ENCODE peak calls at places on chromosomes 3 and 15, in nine cellular contexts. One of them, this sample, is unnamed.
A peak's percentile ranks its signal among the peaks of the same experiment; 100 is the strongest.

GRCh38 chr15:60661075-60661645 is 182.2 kb upstream of the ICE2 start:
- DNase-seq in HCT116: no peak
- DNase-seq in ovary: no peak
- DNase-seq in tibial artery: no peak
- DNase-seq in OCI-LY7: no peak
- DNase-seq in H9: no peak
- DNase-seq in upper lobe of right lung: no peak
- DNase-seq in cardiac muscle cell: peak; percentile 21
- DNase-seq in fibroblast of lung: no peak
- DNase-seq in this sample: no peak

GRCh38 chr15:36644156-36644896 is 64.9 kb downstream of the CDIN1 start:
- DNase-seq in OCI-LY7: no peak
- DNase-seq in cardiac muscle cell: no peak
- DNase-seq in fibroblast of lung: peak; percentile 25
- DNase-seq in upper lobe of right lung: no peak
- DNase-seq in HCT116: no peak
- DNase-seq in ovary: no peak
- DNase-seq in H9: no peak
- DNase-seq in tibial artery: no peak
- DNase-seq in this sample: no peak

GRCh38 chr15:29913528-29914135 is 91.4 kb upstream of the TJP1 start:
- DNase-seq in ovary: peak; percentile 36
- DNase-seq in cardiac muscle cell: peak; percentile 51
- DNase-seq in OCI-LY7: no peak
- DNase-seq in HCT116: no peak
- DNase-seq in tibial artery: no peak
- DNase-seq in fibroblast of lung: peak; percentile 64
- DNase-seq in H9: no peak
- DNase-seq in upper lobe of right lung: no peak
- DNase-seq in this sample: no peak

GRCh38 chr3:138084196-138084595 is 31.2 kb downstream of the DZIP1L start:
- DNase-seq in upper lobe of right lung: no peak
- DNase-seq in tibial artery: no peak
- DNase-seq in OCI-LY7: no peak
- DNase-seq in ovary: no peak
- DNase-seq in H9: no peak
- DNase-seq in HCT116: no peak
- DNase-seq in fibroblast of lung: no peak
- DNase-seq in cardiac muscle cell: no peak
- DNase-seq in this sample: no peak

GRCh38 chr3:123447749-123448502 is 964 bp downstream of the ADCY5 start:
- DNase-seq in OCI-LY7: no peak
- DNase-seq in H9: peak; percentile 70
- DNase-seq in cardiac muscle cell: no peak
- DNase-seq in fibroblast of lung: no peak
- DNase-seq in HCT116: no peak
- DNase-seq in upper lobe of right lung: no peak
- DNase-seq in ovary: peak; percentile 30
- DNase-seq in tibial artery: no peak
- DNase-seq in this sample: no peak

GRCh38 chr15:26639976-26640375 is 132.9 kb downstream of the GABRB3 start:
- DNase-seq in tibial artery: no peak
- DNase-seq in H9: no peak
- DNase-seq in ovary: no peak
- DNase-seq in HCT116: no peak
- DNase-seq in fibroblast of lung: no peak
- DNase-seq in upper lobe of right lung: no peak
- DNase-seq in OCI-LY7: no peak
- DNase-seq in cardiac muscle cell: no peak
- DNase-seq in this sample: no peak

GRCh38 chr15:85380860-85381535 is 595 bp downstream of the AKAP13 start:
- DNase-seq in tibial artery: peak; percentile 41
- DNase-seq in cardiac muscle cell: peak; percentile 44
- DNase-seq in ovary: peak; percentile 34
- DNase-seq in HCT116: no peak
- DNase-seq in OCI-LY7: peak; percentile 58
- DNase-seq in fibroblast of lung: peak; percentile 39
- DNase-seq in H9: no peak
- DNase-seq in upper lobe of right lung: peak; percentile 85
- DNase-seq in this sample: no peak

GRCh38 chr3:194711913-194712312 is 26.2 kb downstream of the FAM43A start:
- DNase-seq in upper lobe of right lung: no peak
- DNase-seq in HCT116: peak; percentile 43
- DNase-seq in tibial artery: no peak
- DNase-seq in H9: no peak
- DNase-seq in ovary: no peak
- DNase-seq in OCI-LY7: no peak
- DNase-seq in fibroblast of lung: peak; percentile 93
- DNase-seq in cardiac muscle cell: peak; percentile 96
- DNase-seq in this sample: no peak

GRCh38 chr15:57861039-57861638 is 154.6 kb downstream of the POLR2M start:
- DNase-seq in cardiac muscle cell: peak; percentile 83
- DNase-seq in HCT116: peak; percentile 60
- DNase-seq in H9: no peak
- DNase-seq in fibroblast of lung: peak; percentile 46
- DNase-seq in upper lobe of right lung: no peak
- DNase-seq in ovary: no peak
- DNase-seq in tibial artery: no peak
- DNase-seq in OCI-LY7: peak; percentile 52
- DNase-seq in this sample: no peak

GRCh38 chr3:67616046-67616445 is 38.4 kb downstream of the SUCLG2 start:
- DNase-seq in upper lobe of right lung: no peak
- DNase-seq in H9: no peak
- DNase-seq in HCT116: no peak
- DNase-seq in OCI-LY7: no peak
- DNase-seq in tibial artery: no peak
- DNase-seq in fibroblast of lung: no peak
- DNase-seq in ovary: no peak
- DNase-seq in cardiac muscle cell: no peak
- DNase-seq in this sample: no peak

GRCh38 chr3:105459566-105460290 is 93.0 kb downstream of the ALCAM start:
- DNase-seq in HCT116: no peak
- DNase-seq in H9: no peak
- DNase-seq in ovary: no peak
- DNase-seq in fibroblast of lung: peak; percentile 61
- DNase-seq in tibial artery: no peak
- DNase-seq in upper lobe of right lung: no peak
- DNase-seq in cardiac muscle cell: no peak
- DNase-seq in OCI-LY7: no peak
- DNase-seq in this sample: no peak

GRCh38 chr3:110752307-110752706 is 319.3 kb upstream of the NECTIN3 start:
- DNase-seq in cardiac muscle cell: no peak
- DNase-seq in tibial artery: no peak
- DNase-seq in H9: no peak
- DNase-seq in fibroblast of lung: no peak
- DNase-seq in upper lobe of right lung: no peak
- DNase-seq in ovary: no peak
- DNase-seq in OCI-LY7: no peak
- DNase-seq in HCT116: no peak
- DNase-seq in this sample: no peak

GRCh38 chr3:39383190-39383912 is at the start of gene SLC25A38:
- DNase-seq in H9: peak; percentile 88
- DNase-seq in tibial artery: peak; percentile 81
- DNase-seq in HCT116: peak; percentile 83
- DNase-seq in OCI-LY7: peak; percentile 92
- DNase-seq in fibroblast of lung: peak; percentile 88
- DNase-seq in upper lobe of right lung: peak; percentile 93
- DNase-seq in cardiac muscle cell: peak; percentile 91
- DNase-seq in ovary: peak; percentile 74
- DNase-seq in this sample: peak; percentile 82
- TF ChIP-seq CTCF in H9: peak; percentile 39
- TF ChIP-seq CTCF in tibial artery: peak; percentile 24
- TF ChIP-seq CTCF in HCT116: peak; percentile 35
- TF ChIP-seq CTCF in OCI-LY7: peak; percentile 62
- TF ChIP-seq CTCF in fibroblast of lung: peak; percentile 35
- TF ChIP-seq CTCF in upper lobe of right lung: peak; percentile 46
- TF ChIP-seq CTCF in cardiac muscle cell: peak; percentile 35
- TF ChIP-seq CTCF in ovary: peak; percentile 31
- TF ChIP-seq CTCF in this sample: peak; percentile 37

DNA sequence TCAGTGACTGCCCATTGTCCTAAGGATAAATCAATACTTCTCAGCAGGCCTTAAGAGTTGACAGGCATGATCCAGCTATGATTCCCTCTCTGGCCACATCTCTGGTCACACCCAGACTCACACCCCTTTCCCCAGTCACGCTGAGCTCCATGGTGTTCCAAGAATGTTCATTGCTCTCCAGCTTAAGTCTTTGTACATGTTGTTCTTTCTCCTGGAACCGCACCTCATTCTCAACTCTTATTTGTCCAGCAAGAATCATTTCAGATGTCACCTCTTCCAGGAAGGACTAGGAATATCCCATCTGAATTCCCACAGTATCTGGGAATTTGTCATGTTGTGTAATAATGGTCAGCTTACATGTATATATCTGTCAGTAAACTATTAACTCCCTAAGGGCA is 118.3 kb upstream of the GALNT15 start:
- DNase-seq in fibroblast of lung: peak; percentile 63
- DNase-seq in cardiac muscle cell: peak; percentile 39
- DNase-seq in upper lobe of right lung: no peak
- DNase-seq in ovary: peak; percentile 23
- DNase-seq in OCI-LY7: no peak
- DNase-seq in H9: no peak
- DNase-seq in HCT116: no peak
- DNase-seq in tibial artery: peak; percentile 86
- DNase-seq in this sample: peak; percentile 80
- H3K27ac ChIP-seq in fibroblast of lung: no peak overlapping the region
- H3K27ac ChIP-seq in cardiac muscle cell: no peak overlapping the region
- H3K27ac ChIP-seq in upper lobe of right lung: peak overlapping the region; percentile 33
- H3K27ac ChIP-seq in ovary: peak overlapping the region; percentile 86
- H3K27ac ChIP-seq in OCI-LY7: no peak overlapping the region
- H3K27ac ChIP-seq in H9: no peak overlapping the region
- H3K27ac ChIP-seq in HCT116: no peak overlapping the region
- H3K27ac ChIP-seq in tibial artery: peak overlapping the region; percentile 81
- H3K27ac ChIP-seq in this sample: peak overlapping the region; percentile 73

GRCh38 chr3:157130881-157131251 is 29.1 kb downstream of the CCNL1 start:
- DNase-seq in OCI-LY7: no peak
- DNase-seq in upper lobe of right lung: no peak
- DNase-seq in cardiac muscle cell: no peak
- DNase-seq in HCT116: no peak
- DNase-seq in tibial artery: no peak
- DNase-seq in ovary: no peak
- DNase-seq in H9: no peak
- DNase-seq in fibroblast of lung: no peak
- DNase-seq in this sample: no peak
- H3K4me1 ChIP-seq in OCI-LY7: peaks cover 21% of the 10 kb centered on the region
- H3K4me1 ChIP-seq in upper lobe of right lung: peaks cover 51% of the 10 kb centered on the region
- H3K4me1 ChIP-seq in cardiac muscle cell: peaks cover 94% of the 10 kb centered on the region
- H3K4me1 ChIP-seq in HCT116: peaks cover 52% of the 10 kb centered on the region
- H3K4me1 ChIP-seq in tibial artery: peaks cover 57% of the 10 kb centered on the region
- H3K4me1 ChIP-seq in ovary: peaks cover 10% of the 10 kb centered on the region
- H3K4me1 ChIP-seq in H9: peaks cover 2% of the 10 kb centered on the region
- H3K4me1 ChIP-seq in fibroblast of lung: peaks cover 12% of the 10 kb centered on the region
- H3K4me1 ChIP-seq in this sample: peaks cover 72% of the 10 kb centered on the region

GRCh38 chr15:81256916-81257315 is 60.2 kb downstream of the IL16 start:
- DNase-seq in ovary: no peak
- DNase-seq in OCI-LY7: no peak
- DNase-seq in upper lobe of right lung: no peak
- DNase-seq in H9: no peak
- DNase-seq in fibroblast of lung: peak; percentile 49
- DNase-seq in cardiac muscle cell: peak; percentile 74
- DNase-seq in tibial artery: no peak
- DNase-seq in HCT116: peak; percentile 32
- DNase-seq in this sample: no peak
- TF ChIP-seq CTCF in ovary: peak; percentile 58
- TF ChIP-seq CTCF in OCI-LY7: peak; percentile 64
- TF ChIP-seq CTCF in upper lobe of right lung: peak; percentile 44
- TF ChIP-seq CTCF in H9: peak; percentile 58
- TF ChIP-seq CTCF in fibroblast of lung: peak; percentile 53
- TF ChIP-seq CTCF in cardiac muscle cell: peak; percentile 61
- TF ChIP-seq CTCF in tibial artery: peak; percentile 30
- TF ChIP-seq CTCF in HCT116: peak; percentile 36
- TF ChIP-seq CTCF in this sample: peak; percentile 67

DNA sequence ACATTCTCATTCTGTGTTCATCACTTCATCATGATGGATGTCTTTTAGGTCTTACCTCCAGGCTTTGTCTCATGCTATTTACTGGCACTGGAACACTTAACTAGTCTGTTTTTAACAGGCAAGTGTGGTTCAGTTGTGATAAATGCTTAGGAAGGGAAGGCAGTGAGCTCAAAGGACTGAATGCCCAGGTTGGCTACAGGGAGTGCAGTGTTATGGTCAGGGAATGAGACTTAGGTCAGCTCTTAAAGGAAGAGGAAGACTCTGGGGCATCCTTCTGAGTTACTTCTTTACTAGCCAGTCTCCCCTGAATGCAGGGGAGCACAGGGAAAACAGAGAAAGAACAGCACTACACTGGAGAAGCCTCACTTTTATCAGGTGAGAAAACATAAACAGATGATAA is 72.6 kb downstream of the TGFBR2 start:
- DNase-seq in fibroblast of lung: no peak
- DNase-seq in H9: no peak
- DNase-seq in ovary: no peak
- DNase-seq in tibial artery: no peak
- DNase-seq in upper lobe of right lung: no peak
- DNase-seq in cardiac muscle cell: no peak
- DNase-seq in OCI-LY7: no peak
- DNase-seq in HCT116: no peak
- DNase-seq in this sample: no peak
- H3K27ac ChIP-seq in fibroblast of lung: no peak overlapping the region
- H3K27ac ChIP-seq in H9: no peak overlapping the region
- H3K27ac ChIP-seq in ovary: no peak overlapping the region
- H3K27ac ChIP-seq in tibial artery: peak overlapping the region; percentile 7
- H3K27ac ChIP-seq in upper lobe of right lung: peak overlapping the region; percentile 37
- H3K27ac ChIP-seq in cardiac muscle cell: no peak overlapping the region
- H3K27ac ChIP-seq in OCI-LY7: no peak overlapping the region
- H3K27ac ChIP-seq in HCT116: no peak overlapping the region
- H3K27ac ChIP-seq in this sample: peak overlapping the region; percentile 26

DNA sequence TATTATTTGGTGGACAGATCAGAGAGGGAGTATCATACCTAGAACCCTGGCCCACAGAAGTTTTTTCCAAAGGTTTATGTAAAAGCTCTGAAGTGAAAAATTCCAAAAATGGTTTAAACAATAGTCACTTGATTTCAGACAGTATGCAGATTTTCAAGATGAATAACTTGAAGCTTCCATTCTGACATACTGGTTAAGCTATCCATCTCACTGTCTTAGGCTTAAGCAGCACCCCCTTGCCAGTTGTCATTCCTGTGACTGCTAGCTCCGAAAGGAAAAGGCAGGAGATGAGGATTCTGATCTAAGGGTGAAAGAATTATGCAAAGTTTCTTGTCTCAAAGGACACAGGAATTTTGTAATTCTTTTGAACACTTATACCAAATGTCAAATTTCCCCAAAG is 337.5 kb upstream of the THBS1 start:
- DNase-seq in tibial artery: no peak
- DNase-seq in HCT116: no peak
- DNase-seq in OCI-LY7: no peak
- DNase-seq in H9: no peak
- DNase-seq in upper lobe of right lung: no peak
- DNase-seq in cardiac muscle cell: no peak
- DNase-seq in fibroblast of lung: peak; percentile 87
- DNase-seq in ovary: no peak
- DNase-seq in this sample: no peak
- H3K4me1 ChIP-seq in tibial artery: peaks cover 7% of the 10 kb centered on the region
- H3K4me1 ChIP-seq in HCT116: no peaks in the 10 kb centered on the region
- H3K4me1 ChIP-seq in OCI-LY7: no peaks in the 10 kb centered on the region
- H3K4me1 ChIP-seq in H9: peaks cover 2% of the 10 kb centered on the region
- H3K4me1 ChIP-seq in upper lobe of right lung: no peaks in the 10 kb centered on the region
- H3K4me1 ChIP-seq in cardiac muscle cell: peaks cover 4% of the 10 kb centered on the region
- H3K4me1 ChIP-seq in fibroblast of lung: peaks cover 2% of the 10 kb centered on the region
- H3K4me1 ChIP-seq in ovary: no peaks in the 10 kb centered on the region
- H3K4me1 ChIP-seq in this sample: peaks cover 8% of the 10 kb centered on the region

GRCh38 chr15:48992545-48992944 is 28.8 kb upstream of the SHC4 start:
- DNase-seq in H9: no peak
- DNase-seq in tibial artery: no peak
- DNase-seq in fibroblast of lung: no peak
- DNase-seq in OCI-LY7: peak; percentile 47
- DNase-seq in cardiac muscle cell: no peak
- DNase-seq in ovary: no peak
- DNase-seq in upper lobe of right lung: no peak
- DNase-seq in HCT116: no peak
- DNase-seq in this sample: no peak
- TF ChIP-seq CTCF in H9: no peak
- TF ChIP-seq CTCF in tibial artery: no peak
- TF ChIP-seq CTCF in fibroblast of lung: no peak
- TF ChIP-seq CTCF in OCI-LY7: no peak
- TF ChIP-seq CTCF in cardiac muscle cell: no peak
- TF ChIP-seq CTCF in ovary: no peak
- TF ChIP-seq CTCF in upper lobe of right lung: no peak
- TF ChIP-seq CTCF in HCT116: no peak
- TF ChIP-seq CTCF in this sample: no peak